ENCODE peak calls at places on chromosomes 11 and 22, in nine cellular contexts. L, C, N, X, A, B, T, S and F are unnamed samples.

GRCh38 chr11:40987895-40988435 is 471.5 kb downstream of the LRRC4C start:
- DNase-seq in L (no peak), C (no peak), N (no peak), X (no peak), A (no peak), B (no peak), T (no peak), S (no peak), F (no peak)

GRCh38 chr11:565921-566509 is 5.2 kb downstream of the RASSF7 start:
- DNase-seq in L (no peak), C (no peak), N (no peak), X (no peak), A (no peak), B (peak), T (no peak), S (no peak), F (no peak)

GRCh38 chr22:24450600-24450999 is 23.2 kb downstream of the ADORA2A start:
- DNase-seq in L (no peak), C (no peak), N (no peak), X (no peak), A (no peak), B (no peak), T (no peak), S (no peak), F (no peak)

GRCh38 chr22:30416843-30417242 is 8.7 kb upstream of the MTFP1 start:
- DNase-seq in L (no peak), C (no peak), N (no peak), X (no peak), A (no peak), B (no peak), T (no peak), S (no peak), F (no peak)

GRCh38 chr11:35337136-35337918 is 82.0 kb downstream of the SLC1A2 start:
- DNase-seq in L (no peak), C (peak), N (no peak), X (no peak), A (no peak), B (no peak), T (no peak), S (no peak), F (peak)

GRCh38 chr22:49701380-49702067 is 126.1 kb downstream of the BRD1 start:
- DNase-seq in L (peak), C (no peak), N (no peak), X (no peak), A (no peak), B (no peak), T (no peak), S (no peak), F (no peak)

GRCh38 chr11:13382751-13383150 is 80.3 kb downstream of the BTBD10 start:
- DNase-seq in L (no peak), C (no peak), N (no peak), X (no peak), A (no peak), B (no peak), T (no peak), S (no peak), F (no peak)

GRCh38 chr22:50677493-50678217 is 5.0 kb downstream of the SHANK3 start:
- DNase-seq in L (no peak), C (no peak), N (no peak), X (no peak), A (no peak), B (no peak), T (no peak), S (peak), F (no peak)

GRCh38 chr22:49658902-49659280 is 168.8 kb downstream of the BRD1 start:
- DNase-seq in L (no peak), C (no peak), N (no peak), X (peak), A (no peak), B (peak), T (no peak), S (peak), F (no peak)

GRCh38 chr11:12901272-12901671 is 107.8 kb upstream of the RASSF10 start:
- DNase-seq in L (no peak), C (no peak), N (no peak), X (no peak), A (no peak), B (no peak), T (peak), S (no peak), F (peak)

GRCh38 chr11:5046754-5047330 is 516 bp downstream of the OR52J3 start:
- DNase-seq in L (no peak), C (no peak), N (no peak), X (no peak), A (no peak), B (no peak), T (no peak), S (no peak), F (no peak)

GRCh38 chr22:39097098-39098020 is at the start of gene APOBEC3H:
- DNase-seq in L (no peak), C (no peak), N (no peak), X (peak), A (no peak), B (no peak), T (peak), S (no peak), F (no peak)

GRCh38 chr11:130202009-130202817 is 42.6 kb downstream of the ST14 start:
- DNase-seq in L (no peak), C (no peak), N (no peak), X (peak), A (no peak), B (no peak), T (no peak), S (peak), F (no peak)

GRCh38 chr22:39375646-39376045 is 23.9 kb upstream of the TAB1 start:
- DNase-seq in L (no peak), C (no peak), N (no peak), X (no peak), A (no peak), B (no peak), T (no peak), S (no peak), F (no peak)

GRCh38 chr11:70303070-70303469 is 32.6 kb downstream of the PPFIA1 start:
- DNase-seq in L (no peak), C (no peak), N (no peak), X (no peak), A (no peak), B (no peak), T (no peak), S (no peak), F (no peak)

GRCh38 chr11:61778920-61779650 is 13.3 kb downstream of the TMEM258 start:
- DNase-seq in L (no peak), C (no peak), N (no peak), X (no peak), A (no peak), B (no peak), T (no peak), S (no peak), F (no peak)

GRCh38 chr11:89119426-89119825 is 53.6 kb upstream of the GRM5 start:
- DNase-seq in L (no peak), C (no peak), N (no peak), X (no peak), A (no peak), B (no peak), T (no peak), S (no peak), F (no peak)

GRCh38 chr22:43391306-43391705 is 20.5 kb upstream of the MPPED1 start:
- DNase-seq in L (no peak), C (no peak), N (no peak), X (peak), A (no peak), B (no peak), T (no peak), S (no peak), F (no peak)

GRCh38 chr11:8384199-8384821 is 120.6 kb upstream of the LMO1 start:
- DNase-seq in L (no peak), C (no peak), N (no peak), X (peak), A (no peak), B (no peak), T (no peak), S (no peak), F (no peak)

GRCh38 chr11:9753031-9753430 is 89.2 kb downstream of the SWAP70 start:
- DNase-seq in L (no peak), C (no peak), N (no peak), X (no peak), A (no peak), B (no peak), T (no peak), S (no peak), F (peak)

GRCh38 chr11:74139151-74139918 is 31.5 kb downstream of the C2CD3 start:
- DNase-seq in L (no peak), C (no peak), N (no peak), X (no peak), A (no peak), B (no peak), T (no peak), S (no peak), F (no peak)

GRCh38 chr11:78261367-78261766 is 72.6 kb downstream of the USP35 start:
- DNase-seq in L (no peak), C (no peak), N (no peak), X (no peak), A (no peak), B (no peak), T (no peak), S (no peak), F (no peak)

GRCh38 chr11:1559103-1559951 is 12.7 kb downstream of the DUSP8 start:
- DNase-seq in L (peak), C (peak), N (peak), X (peak), A (peak), B (peak), T (no peak), S (peak), F (no peak)

GRCh38 chr11:68338041-68338800 is 25.8 kb downstream of the LRP5 start:
- DNase-seq in L (no peak), C (no peak), N (no peak), X (peak), A (peak), B (no peak), T (no peak), S (no peak), F (peak)

GRCh38 chr11:20360650-20361049 is 2.9 kb upstream of the HTATIP2 start:
- DNase-seq in L (peak), C (no peak), N (no peak), X (no peak), A (no peak), B (no peak), T (peak), S (no peak), F (peak)

GRCh38 chr11:33258631-33259184 is 1.5 kb downstream of the HIPK3 start:
- DNase-seq in L (peak), C (no peak), N (no peak), X (no peak), A (no peak), B (no peak), T (no peak), S (no peak), F (peak)

GRCh38 chr11:45272701-45273100 is 13.4 kb downstream of the SYT13 start:
- DNase-seq in L (no peak), C (no peak), N (no peak), X (no peak), A (no peak), B (no peak), T (no peak), S (no peak), F (no peak)

GRCh38 chr22:41347066-41347859 is 34.5 kb upstream of the TEF start:
- DNase-seq in L (no peak), C (no peak), N (no peak), X (no peak), A (no peak), B (no peak), T (no peak), S (no peak), F (no peak)

GRCh38 chr22:39808087-39808486 is 85.5 kb downstream of the ENTHD1 start:
- DNase-seq in L (peak), C (peak), N (no peak), X (no peak), A (no peak), B (no peak), T (peak), S (no peak), F (no peak)

GRCh38 chr11:39668640-39669039 is 1790.8 kb downstream of the LRRC4C start:
- DNase-seq in L (no peak), C (no peak), N (no peak), X (no peak), A (no peak), B (no peak), T (no peak), S (no peak), F (no peak)

GRCh38 chr11:65129649-65130441 is 4.5 kb downstream of the SYVN1 start:
- DNase-seq in L (no peak), C (no peak), N (no peak), X (no peak), A (no peak), B (no peak), T (no peak), S (no peak), F (no peak)

GRCh38 chr11:82901165-82901938 is at the start of gene DDIAS:
- DNase-seq in L (peak), C (peak), N (peak), X (peak), A (peak), B (peak), T (no peak), S (peak), F (peak)

GRCh38 chr11:47051217-47051616 is 114.7 kb downstream of the CSTPP1 start:
- DNase-seq in L (no peak), C (no peak), N (no peak), X (no peak), A (peak), B (no peak), T (no peak), S (no peak), F (no peak)

GRCh38 chr11:102005306-102005705 is 41.9 kb upstream of the CFAP300 start:
- DNase-seq in L (no peak), C (no peak), N (no peak), X (no peak), A (no peak), B (no peak), T (no peak), S (no peak), F (no peak)

GRCh38 chr11:45754261-45754709 is 50.7 kb upstream of the SLC35C1 start:
- DNase-seq in L (no peak), C (no peak), N (no peak), X (peak), A (no peak), B (no peak), T (no peak), S (no peak), F (peak)

GRCh38 chr11:119340335-119341221 is at the start of gene C1QTNF5:
- DNase-seq in L (no peak), C (no peak), N (no peak), X (peak), A (peak), B (peak), T (no peak), S (peak), F (no peak)

GRCh38 chr22:24725736-24726135 is 48.8 kb downstream of the PIWIL3 start:
- DNase-seq in L (no peak), C (no peak), N (no peak), X (no peak), A (no peak), B (no peak), T (no peak), S (no peak), F (no peak)

GRCh38 chr11:102226702-102227101 is 90.6 kb upstream of the BIRC3 start:
- DNase-seq in L (no peak), C (no peak), N (no peak), X (no peak), A (no peak), B (no peak), T (no peak), S (no peak), F (peak)

GRCh38 chr11:133887692-133888332 is 42.5 kb upstream of the SPATA19 start:
- DNase-seq in L (no peak), C (no peak), N (no peak), X (no peak), A (no peak), B (no peak), T (no peak), S (no peak), F (no peak)

DNA sequence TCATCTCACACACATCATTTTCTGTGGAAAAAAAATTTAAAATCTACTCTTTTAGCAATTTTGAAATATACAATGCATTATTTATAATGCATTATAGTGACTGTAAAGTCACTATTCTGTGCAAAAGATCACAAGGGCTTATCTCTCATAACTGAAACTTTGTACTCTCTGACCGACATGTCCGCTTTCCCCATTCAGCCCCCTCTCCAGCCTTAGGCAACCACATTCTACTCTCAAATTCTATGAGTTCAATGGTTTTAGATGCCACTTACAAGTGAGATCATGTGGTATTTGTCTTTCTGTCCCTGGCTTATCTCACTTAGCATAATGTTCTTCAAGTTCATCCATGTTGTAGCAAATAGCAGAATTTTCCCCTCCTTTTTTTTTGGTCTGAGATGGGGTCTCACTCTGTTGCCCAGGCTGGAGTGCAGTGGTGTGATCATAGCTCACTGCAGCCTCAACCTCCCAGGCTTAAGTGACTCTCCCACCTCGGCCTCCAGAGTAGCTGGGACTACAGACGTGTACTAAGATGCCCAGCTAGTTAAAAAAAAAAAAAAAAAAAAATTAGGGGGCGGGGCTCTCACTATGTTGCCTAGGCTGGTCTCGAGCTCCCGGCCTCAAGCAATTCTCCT is 44.5 kb downstream of the SYN3 start:
- DNase-seq in L (no peak), C (no peak), N (no peak), X (no peak), A (no peak), B (no peak), T (no peak), S (no peak), F (no peak)
- TF ChIP-seq CTCF in L (no peak), C (no peak), N (no peak), X (no peak), A (no peak), B (no peak), T (no peak), S (no peak), F (no peak)

DNA sequence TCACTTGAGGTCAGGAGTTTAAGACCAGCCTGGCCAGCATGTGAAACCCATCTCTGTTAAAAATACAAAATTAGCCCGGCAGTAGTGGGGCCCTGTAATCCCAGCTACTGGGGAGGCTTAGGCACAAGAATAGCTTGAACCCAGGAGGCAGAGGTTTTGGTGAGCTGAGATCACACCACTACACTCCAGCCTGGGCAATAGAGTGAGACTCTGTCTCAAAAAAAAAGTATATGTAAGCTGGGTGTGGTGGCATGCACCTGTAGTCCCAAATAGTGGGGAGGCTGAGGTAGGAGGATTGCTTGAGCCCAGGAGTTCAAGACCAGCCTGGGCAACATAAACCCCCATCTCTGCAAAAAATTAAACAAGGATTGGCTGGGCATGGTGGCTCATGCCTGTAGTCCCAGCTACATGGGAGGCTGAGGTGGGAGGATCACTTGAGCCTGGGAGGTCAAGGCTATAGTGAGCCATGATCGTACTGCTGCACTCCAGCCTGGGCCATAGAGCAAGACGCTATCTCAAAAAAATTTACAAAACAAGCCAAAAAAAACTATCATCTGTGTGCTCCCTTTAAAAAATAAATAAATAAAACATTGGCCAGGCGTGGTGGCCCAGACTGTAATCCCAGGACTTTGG is 10.8 kb downstream of the CRKL start:
- DNase-seq in L (no peak), C (no peak), N (no peak), X (no peak), A (no peak), B (no peak), T (no peak), S (no peak), F (no peak)
- TF ChIP-seq CTCF in L (no peak), C (no peak), N (no peak), X (no peak), A (no peak), B (no peak), T (no peak), S (no peak), F (no peak)

GRCh38 chr11:122114976-122115375 is 1.0 kb downstream of the BLID start:
- DNase-seq in L (no peak), C (no peak), N (no peak), X (no peak), A (no peak), B (no peak), T (no peak), S (no peak), F (no peak)

GRCh38 chr11:122120096-122120495 is 4.1 kb upstream of the BLID start:
- DNase-seq in L (no peak), C (no peak), N (no peak), X (no peak), A (no peak), B (no peak), T (no peak), S (no peak), F (no peak)

GRCh38 chr11:122113836-122114235 is 2.2 kb downstream of the BLID start:
- DNase-seq in L (no peak), C (no peak), N (no peak), X (no peak), A (no peak), B (no peak), T (no peak), S (no peak), F (no peak)

GRCh38 chr11:122116591-122116990 is 576 bp upstream of the BLID start:
- DNase-seq in L (no peak), C (no peak), N (no peak), X (no peak), A (no peak), B (no peak), T (no peak), S (no peak), F (no peak)

GRCh38 chr11:122115520-122116343 is at the start of gene BLID:
- DNase-seq in L (no peak), C (no peak), N (no peak), X (peak), A (peak), B (no peak), T (no peak), S (no peak), F (peak)
- TF ChIP-seq CTCF in L (no peak), C (peak), N (peak), X (peak), A (no peak), B (no peak), T (peak), S (peak), F (peak)

GRCh38 chr11:96012086-96012824 is 88.3 kb upstream of the MTMR2 start:
- DNase-seq in L (peak), C (peak), N (peak), X (peak), A (no peak), B (no peak), T (peak), S (no peak), F (peak)
- TF ChIP-seq CTCF in L (peak), C (peak), N (peak), X (peak), A (peak), B (no peak), T (peak), S (peak), F (peak)

DNA sequence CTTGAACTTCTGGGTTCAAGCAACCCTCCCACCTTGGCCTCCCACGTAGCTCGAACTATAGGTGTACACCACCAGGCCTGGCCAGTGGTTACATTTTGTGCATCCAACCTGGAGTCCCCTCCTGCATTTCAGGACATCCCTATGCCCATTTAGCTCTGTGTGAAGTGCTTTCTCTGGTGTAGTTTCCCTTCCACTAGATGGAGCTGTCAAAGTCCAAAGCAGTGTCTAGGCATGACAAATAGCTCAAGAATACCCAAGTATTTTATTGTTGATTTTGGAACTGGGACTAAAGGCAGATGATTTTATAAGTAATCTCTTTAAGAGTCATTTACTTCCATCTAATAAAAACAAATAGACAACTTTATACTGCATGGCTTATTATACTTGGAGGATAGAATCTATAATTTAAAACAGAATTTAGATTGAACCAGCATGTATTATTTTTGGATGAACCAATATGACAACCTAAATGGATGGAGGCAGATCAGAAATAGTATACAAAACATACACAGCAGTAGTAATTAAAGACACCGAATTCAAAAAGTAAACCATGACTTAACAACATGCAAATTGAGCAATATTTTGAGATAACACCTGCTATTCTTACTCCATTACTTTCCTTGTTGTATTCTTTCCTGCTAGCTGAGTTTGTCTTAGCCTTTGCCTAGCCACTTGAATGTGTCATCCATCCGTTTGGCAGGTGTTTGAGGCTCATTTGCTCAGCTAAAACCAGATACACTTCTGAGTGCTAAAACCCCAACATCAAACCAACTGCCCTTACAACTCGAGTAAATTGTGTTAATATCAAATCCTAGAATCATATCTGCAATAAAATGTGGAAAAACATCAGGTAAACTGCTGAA is 37.7 kb downstream of the EIF4ENIF1 start:
- DNase-seq in L (no peak), C (peak), N (peak), X (no peak), A (no peak), B (no peak), T (no peak), S (no peak), F (peak)
- TF ChIP-seq CTCF in L (peak), C (peak), N (peak), X (peak), A (no peak), B (no peak), T (peak), S (peak), F (peak)